ENCODE peak calls at places on chromosomes 11 and 22, in four cellular contexts. E is HepG2, U is K562, W is GM12878. C is an unnamed sample.

GRCh38 chr22:33835196-33835788 is 85.0 kb downstream of the LARGE1 start:
- DNase-seq in E (no peak), U (no peak), W (no peak), C (no peak)

GRCh38 chr11:57135020-57135751 is 46.6 kb upstream of the LRRC55 start:
- DNase-seq in E (no peak), U (no peak), W (no peak), C (no peak)

GRCh38 chr11:2375341-2375853 is 1.7 kb upstream of the CD81 start:
- DNase-seq in E (peak), U (no peak), W (no peak), C (no peak)

GRCh38 chr11:15770798-15771414 is 585.4 kb downstream of the SOX6 start:
- DNase-seq in E (peak), U (peak), W (no peak), C (peak)

GRCh38 chr11:130555251-130555841 is 106.9 kb downstream of the ADAMTS15 start:
- DNase-seq in E (no peak), U (no peak), W (no peak), C (no peak)

GRCh38 chr11:15937601-15938361 is 418.6 kb downstream of the SOX6 start:
- DNase-seq in E (no peak), U (no peak), W (no peak), C (no peak)

GRCh38 chr11:69361466-69361865 is 67.5 kb downstream of the MYEOV start:
- DNase-seq in E (no peak), U (no peak), W (no peak), C (peak)

GRCh38 chr11:69718147-69718546 is 14.3 kb upstream of the FGF19 start:
- DNase-seq in E (peak), U (peak), W (no peak), C (peak)

GRCh38 chr11:15707971-15708370 is 593.2 kb downstream of the INSC start:
- DNase-seq in E (no peak), U (no peak), W (no peak), C (no peak)

GRCh38 chr22:23236026-23236425 is 55.7 kb downstream of the BCR start:
- DNase-seq in E (no peak), U (peak), W (no peak), C (no peak)

GRCh38 chr22:36277482-36278291 is 24.8 kb downstream of the APOL1 start:
- DNase-seq in E (peak), U (peak), W (no peak), C (peak)

GRCh38 chr11:16511109-16511806 is 154.9 kb upstream of the SOX6 start:
- DNase-seq in E (no peak), U (no peak), W (no peak), C (no peak)

GRCh38 chr22:19213001-19213400 is 34.5 kb upstream of the SLC25A1 start:
- DNase-seq in E (no peak), U (no peak), W (no peak), C (no peak)

GRCh38 chr22:22343603-22344276 is 99.2 kb downstream of the VPREB1 start:
- DNase-seq in E (no peak), U (no peak), W (no peak), C (no peak)

GRCh38 chr11:30387891-30388861 is 65.3 kb downstream of the ARL14EP start:
- DNase-seq in E (no peak), U (no peak), W (no peak), C (no peak)

GRCh38 chr22:29603358-29604191 is at the start of gene NF2:
- DNase-seq in E (peak), U (peak), W (peak), C (peak)

GRCh38 chr11:62984451-62984991 is at the start of gene SLC22A6:
- DNase-seq in E (no peak), U (no peak), W (no peak), C (no peak)

GRCh38 chr11:105144887-105145286 is 5.3 kb upstream of the CARD18 start:
- DNase-seq in E (peak), U (no peak), W (no peak), C (no peak)

GRCh38 chr11:85132839-85133238 is 494.3 kb downstream of the DLG2 start:
- DNase-seq in E (no peak), U (no peak), W (no peak), C (no peak)

GRCh38 chr11:68040121-68040956 is 1.5 kb downstream of the TCIRG1 start:
- DNase-seq in E (peak), U (no peak), W (peak), C (peak)

GRCh38 chr22:50086526-50086925 is 1.3 kb upstream of the MLC1 start:
- DNase-seq in E (no peak), U (no peak), W (no peak), C (no peak)

GRCh38 chr11:47941907-47942558 is 38.3 kb upstream of the PTPRJ start:
- DNase-seq in E (peak), U (no peak), W (no peak), C (no peak)

GRCh38 chr11:92311616-92312449 is 87.2 kb downstream of the FAT3 start:
- DNase-seq in E (no peak), U (no peak), W (no peak), C (peak)

GRCh38 chr11:72224587-72225410 is at the start of gene INPPL1:
- DNase-seq in E (no peak), U (peak), W (no peak), C (peak)

GRCh38 chr11:68505596-68505995 is 45.0 kb downstream of the PPP6R3 start:
- DNase-seq in E (no peak), U (no peak), W (no peak), C (no peak)

GRCh38 chr11:126603486-126603885 is 248.0 kb downstream of the ST3GAL4 start:
- DNase-seq in E (no peak), U (no peak), W (no peak), C (no peak)

GRCh38 chr22:49532831-49533802 is 294.6 kb downstream of the BRD1 start:
- DNase-seq in E (no peak), U (no peak), W (no peak), C (no peak)

GRCh38 chr22:42396621-42397331 is 35.4 kb downstream of the NFAM1 start:
- DNase-seq in E (no peak), U (no peak), W (no peak), C (no peak)

GRCh38 chr11:73478737-73479347 is 102.6 kb downstream of the RELT start:
- DNase-seq in E (peak), U (peak), W (no peak), C (no peak)

GRCh38 chr11:110126936-110127335 is 33.7 kb downstream of the ZC3H12C start:
- DNase-seq in E (no peak), U (no peak), W (no peak), C (no peak)

GRCh38 chr11:110123003-110123402 is 29.8 kb downstream of the ZC3H12C start:
- DNase-seq in E (no peak), U (no peak), W (no peak), C (no peak)

GRCh38 chr11:110128161-110128560 is 35.0 kb downstream of the ZC3H12C start:
- DNase-seq in E (no peak), U (no peak), W (no peak), C (no peak)

GRCh38 chr11:110124605-110125004 is 31.4 kb downstream of the ZC3H12C start:
- DNase-seq in E (no peak), U (no peak), W (no peak), C (no peak)

DNA sequence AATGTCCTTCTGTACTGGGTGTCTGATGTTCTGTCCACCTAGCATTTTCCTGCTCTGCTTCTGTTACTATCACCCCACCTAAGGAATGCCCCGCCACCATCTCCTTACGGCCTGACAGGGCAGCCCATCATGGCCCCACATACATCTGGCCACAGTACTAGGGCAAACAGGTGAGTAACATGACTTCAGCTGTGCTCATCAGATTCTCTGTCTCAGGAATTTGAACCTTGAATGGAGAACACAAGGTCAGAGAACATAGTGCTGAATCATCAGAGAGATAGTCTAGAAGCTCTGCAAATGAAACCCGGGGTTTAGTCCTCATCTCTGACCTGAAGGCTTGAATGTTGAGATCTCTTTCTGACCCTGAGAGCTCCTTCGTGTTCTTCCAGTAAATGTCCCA is 32.4 kb downstream of the ZC3H12C start:
- DNase-seq in E (peak), U (no peak), W (no peak), C (no peak)
- TF ChIP-seq BRCA1 in E (no peak), U (no peak), W (no peak), C (no peak)

DNA sequence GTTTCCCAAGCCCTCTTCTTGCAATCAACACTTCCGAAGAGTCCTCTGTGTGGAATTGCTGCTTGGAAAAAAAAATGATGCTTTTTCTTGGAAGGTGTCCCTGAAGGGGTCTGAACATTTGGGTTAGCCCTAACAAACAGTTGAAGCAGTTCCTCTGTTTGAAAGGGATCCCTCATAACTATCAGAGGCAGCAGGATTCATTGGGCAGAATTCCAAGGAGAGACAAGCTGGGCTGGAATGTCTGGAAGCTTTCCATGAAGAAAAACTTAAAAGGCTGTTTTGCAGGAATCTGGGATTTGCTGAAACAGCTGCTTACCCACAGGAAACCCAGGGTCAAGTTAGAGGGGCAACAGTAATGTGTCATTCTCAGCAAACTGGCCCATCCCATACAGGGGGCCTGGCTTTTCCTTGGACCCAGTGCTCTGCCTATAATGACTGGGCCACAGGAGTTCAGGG is 3.2 kb downstream of the CSNK2A3 start:
- DNase-seq in E (no peak), U (no peak), W (no peak), C (no peak)
- TF ChIP-seq BRCA1 in E (no peak), U (no peak), W (no peak), C (no peak)

GRCh38 chr11:23988381-23989006 is 508.4 kb upstream of the LUZP2 start:
- DNase-seq in E (peak), U (no peak), W (no peak), C (no peak)
- TF ChIP-seq BRCA1 in E (no peak), U (no peak), W (no peak), C (no peak)

GRCh38 chr11:88569342-88569741 is 231.8 kb upstream of the CTSC start:
- DNase-seq in E (no peak), U (no peak), W (no peak), C (no peak)
- TF ChIP-seq BRCA1 in E (no peak), U (no peak), W (no peak), C (no peak)

GRCh38 chr11:134022748-134023147 is 46.1 kb upstream of the JAM3 start:
- DNase-seq in E (no peak), U (no peak), W (no peak), C (no peak)

GRCh38 chr11:134024420-134025085 is 44.3 kb upstream of the JAM3 start:
- DNase-seq in E (no peak), U (no peak), W (no peak), C (no peak)

GRCh38 chr11:134026655-134027343 is 42.1 kb upstream of the JAM3 start:
- DNase-seq in E (no peak), U (no peak), W (no peak), C (no peak)

GRCh38 chr11:134027671-134028070 is 41.2 kb upstream of the JAM3 start:
- DNase-seq in E (no peak), U (no peak), W (no peak), C (no peak)

GRCh38 chr11:134025086-134025437 is 43.8 kb upstream of the JAM3 start:
- DNase-seq in E (no peak), U (no peak), W (no peak), C (no peak)
- TF ChIP-seq BRCA1 in E (no peak), U (no peak), W (no peak), C (no peak)

DNA sequence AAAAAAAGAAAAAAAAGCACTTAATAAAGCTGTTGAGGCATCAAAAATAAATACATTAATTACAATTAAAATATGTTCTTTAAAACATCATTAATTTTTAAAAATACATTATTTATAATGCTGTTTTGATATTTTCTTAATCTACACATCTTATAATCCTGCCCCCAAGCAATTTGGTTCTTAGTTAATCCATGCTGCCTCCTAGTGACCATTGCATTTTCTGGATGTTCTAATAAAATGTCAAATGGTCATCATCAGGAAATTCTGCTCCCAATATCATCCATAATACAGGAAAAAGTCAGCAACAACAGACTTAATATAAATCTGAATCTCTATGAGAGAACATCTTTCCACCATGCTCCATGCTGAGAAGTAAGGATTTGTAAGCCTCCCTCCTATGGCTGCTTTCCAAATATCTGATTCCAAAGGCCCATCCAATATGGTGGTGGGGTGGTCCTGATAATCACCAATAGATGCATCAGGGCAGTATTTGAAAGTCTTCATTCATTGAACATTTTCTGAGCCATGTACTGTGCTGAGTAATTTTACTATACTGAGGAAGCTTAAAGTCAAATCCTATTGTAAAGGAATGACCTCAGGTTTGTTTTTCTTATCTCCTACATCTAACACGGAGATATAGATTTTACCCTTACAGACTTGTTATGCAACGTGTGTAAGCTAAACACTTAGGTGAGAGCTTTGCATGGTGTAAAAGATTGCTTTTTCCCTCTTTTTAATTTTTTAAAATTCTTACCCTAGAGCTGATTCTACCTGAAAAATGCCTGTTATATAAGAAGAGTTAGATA is 124.7 kb upstream of the BMAL1 start:
- DNase-seq in E (peak), U (no peak), W (no peak), C (no peak)
- TF ChIP-seq BRCA1 in E (no peak), U (no peak), W (no peak), C (no peak)

GRCh38 chr11:12455938-12456337 is 78.6 kb downstream of the PARVA start:
- DNase-seq in E (no peak), U (no peak), W (no peak), C (no peak)
- TF ChIP-seq BRCA1 in E (no peak), U (no peak), W (no peak), C (no peak)

C was measured in H1.